ENCODE peak calls at places on chromosome 16, in five cellular contexts. N is AG04450, P is mammary epithelial cell, M is breast epithelium, H is kidney. S is an unnamed sample.

GRCh38 chr16:69193860-69194259 is 6.9 kb downstream of the SNTB2 start:
- DNase-seq in M (no peak), P (no peak), H (no peak), N (no peak), S (no peak)

GRCh38 chr16:73066927-73067670 is 19.2 kb upstream of the ZFHX3 start:
- DNase-seq in P (no peak), H (peak), M (no peak), N (no peak), S (no peak)

GRCh38 chr16:14117051-14117450 is 45.9 kb downstream of the MRTFB start:
- DNase-seq in M (no peak), N (no peak), H (no peak), P (no peak), S (no peak)

GRCh38 chr16:278863-279366 is 1.5 kb upstream of the ARHGDIG start:
- DNase-seq in M (no peak), P (peak), H (no peak), N (no peak), S (peak)

GRCh38 chr16:65509172-65509571 is 387.3 kb upstream of the CDH11 start:
- DNase-seq in N (no peak), M (no peak), H (no peak), P (peak), S (no peak)

GRCh38 chr16:89345663-89346150 is 128.2 kb downstream of the ZNF778 start:
- DNase-seq in M (no peak), P (no peak), N (no peak), H (no peak), S (no peak)

GRCh38 chr16:77211880-77212735 is 12.9 kb downstream of the SYCE1L start:
- DNase-seq in H (peak), N (no peak), M (peak), P (peak), S (peak)

GRCh38 chr16:57260294-57260929 is 15.4 kb downstream of the ARL2BP start:
- DNase-seq in P (peak), N (peak), M (no peak), H (peak), S (peak)

GRCh38 chr16:69829338-69829737 is 67.2 kb downstream of the WWP2 start:
- DNase-seq in N (no peak), H (no peak), P (no peak), M (no peak), S (no peak)

GRCh38 chr16:59973966-59974365 is 1239.8 kb upstream of the GOT2 start:
- DNase-seq in N (no peak), P (peak), M (no peak), H (no peak), S (no peak)

GRCh38 chr16:25371342-25371741 is 113.7 kb upstream of the ZKSCAN2 start:
- DNase-seq in N (no peak), H (no peak), M (no peak), P (no peak), S (no peak)

GRCh38 chr16:25367773-25368172 is 110.1 kb upstream of the ZKSCAN2 start:
- DNase-seq in P (no peak), H (no peak), N (no peak), M (no peak), S (no peak)

DNA sequence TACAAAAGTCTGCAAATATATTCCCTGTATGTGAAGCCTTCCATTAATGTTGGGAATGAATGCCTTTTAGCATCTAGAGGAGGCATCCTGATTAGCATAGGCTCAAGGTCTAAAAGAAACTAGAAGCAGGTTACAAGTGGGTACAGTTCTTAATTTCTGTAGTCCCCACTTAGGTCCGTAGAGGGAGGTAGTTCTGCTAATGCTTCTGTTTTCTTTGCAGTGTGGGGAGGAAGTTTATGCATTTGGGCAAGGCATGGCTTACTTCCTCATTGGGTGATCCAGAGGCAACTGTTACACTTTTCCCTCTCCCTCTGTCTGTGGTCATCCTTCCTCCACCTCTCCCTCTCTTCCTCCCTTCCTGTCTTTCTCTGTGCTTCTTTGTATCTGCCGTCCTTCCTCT is 108.4 kb upstream of the ZKSCAN2 start:
- DNase-seq in M (no peak), P (no peak), N (no peak), H (no peak), S (no peak)
- TF ChIP-seq CTCF in M (no peak), P (no peak), N (no peak), H (no peak), S (no peak)

DNA sequence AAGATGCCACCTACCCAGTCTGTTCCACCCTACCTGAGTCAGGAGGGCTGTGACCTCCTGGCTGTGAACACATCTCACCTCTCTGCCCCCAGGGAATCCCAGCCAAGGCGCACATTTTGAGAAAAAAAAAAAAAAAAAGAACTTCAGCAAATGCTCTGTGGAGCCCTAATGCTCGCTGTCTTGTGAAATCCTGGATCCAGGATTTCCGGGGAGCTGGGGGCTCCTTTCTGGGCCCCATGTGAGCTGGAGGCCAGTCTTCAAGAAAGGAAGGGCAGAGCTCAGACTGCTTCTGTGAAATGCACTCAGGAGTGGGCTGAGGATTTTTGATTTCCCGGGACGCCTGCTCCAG is 36.0 kb upstream of the EMP2 start:
- DNase-seq in P (no peak), M (no peak), H (no peak), N (no peak), S (no peak)
- H3K27ac ChIP-seq in P (peak), M (peak), H (no peak), N (no peak), S (peak)

DNA sequence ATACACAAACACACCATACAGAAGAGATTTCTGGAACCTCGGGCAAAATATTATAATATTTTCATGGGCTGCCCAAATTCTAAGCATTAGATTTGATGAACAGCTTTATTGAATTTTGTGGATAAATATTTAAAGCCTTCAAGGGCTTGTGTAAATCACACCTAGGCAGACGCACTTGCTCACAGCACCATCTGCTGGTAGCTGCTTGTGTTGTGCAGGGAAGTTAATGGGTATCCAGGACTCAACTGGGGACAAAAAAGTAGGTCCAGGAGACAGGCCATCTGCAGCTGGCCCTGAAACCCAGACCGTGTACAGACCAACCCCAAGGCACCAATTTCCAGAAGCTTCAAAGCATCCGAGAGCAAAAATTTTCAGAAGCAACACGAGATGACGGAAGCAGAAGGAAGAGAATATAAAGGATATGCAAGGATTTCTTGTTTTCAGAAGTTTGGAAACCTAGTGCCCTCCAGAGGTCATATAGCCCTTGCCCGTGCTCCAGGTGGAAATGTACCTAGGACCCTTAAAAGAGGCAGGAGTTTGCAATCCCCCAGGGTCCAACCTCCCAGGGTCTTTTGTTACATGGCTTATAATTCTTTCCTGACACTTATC is 140.0 kb downstream of the CHD9NB start:
- DNase-seq in P (peak), M (peak), N (peak), H (no peak), S (peak)
- TF ChIP-seq CTCF in P (peak), M (peak), N (peak), H (peak), S (peak)

GRCh38 chr16:10892782-10893181 is 15.8 kb downstream of the CIITA start:
- DNase-seq in P (no peak), M (no peak), H (no peak), N (no peak), S (no peak)
- H3K27ac ChIP-seq in P (no peak), M (no peak), H (no peak), N (no peak), S (no peak)

S was measured in cardiac muscle cell.